ENCODE peak calls at places on chromosomes 5 and 9, in four cellular contexts. Y is psoas muscle; O is CD8-positive, alpha-beta T cell; H is mammary epithelial cell. U is an unnamed sample.

GRCh38 chr9:136952876-136953770 is 1.1 kb downstream of the LCN12 start:
- DNase-seq in H (no peak), Y (peak; percentile 4), O (no peak), U (no peak)

GRCh38 chr9:96107436-96107835 is 194.5 kb downstream of the HSD17B3 start:
- DNase-seq in Y (no peak), O (no peak), H (no peak), U (no peak)

GRCh38 chr5:142298789-142299188 is 26.0 kb downstream of the SPRY4 start:
- DNase-seq in H (no peak), Y (no peak), O (no peak), U (no peak)

GRCh38 chr9:114098021-114098659 is 952 bp downstream of the KIF12 start:
- DNase-seq in H (peak; percentile 28), O (no peak), Y (no peak), U (no peak)

GRCh38 chr5:59367791-59368394 is 525.6 kb downstream of the PDE4D start:
- DNase-seq in H (peak; percentile 44), Y (peak; percentile 35), O (peak; percentile 38), U (peak; percentile 23)

GRCh38 chr5:176134529-176135223 is 103.5 kb upstream of the SIMC1 start:
- DNase-seq in Y (no peak), O (no peak), H (no peak), U (no peak)

GRCh38 chr5:98339141-98339848 is 434.2 kb upstream of the RGMB start:
- DNase-seq in O (no peak), Y (no peak), H (no peak), U (no peak)

GRCh38 chr9:108655818-108656217 is 200.0 kb downstream of the ACTL7B start:
- DNase-seq in H (no peak), O (no peak), Y (no peak), U (no peak)

GRCh38 chr9:127397722-127398647 is 1.0 kb downstream of the SLC2A8 start:
- DNase-seq in Y (peak; percentile 57), H (peak; percentile 11), O (peak; percentile 43), U (no peak)

GRCh38 chr5:149559712-149560111 is 8.5 kb upstream of the CSNK1A1 start:
- DNase-seq in O (no peak), H (no peak), Y (no peak), U (peak; percentile 58)

GRCh38 chr9:72133365-72134035 is 15.7 kb upstream of the GDA start:
- DNase-seq in O (no peak), Y (no peak), H (no peak), U (no peak)

GRCh38 chr9:98192503-98193335 is at the start of gene CORO2A:
- DNase-seq in Y (peak; percentile 65), H (peak; percentile 83), O (peak; percentile 73), U (no peak)

GRCh38 chr5:134025786-134026185 is 21.0 kb upstream of the VDAC1 start:
- DNase-seq in O (no peak), H (no peak), Y (no peak), U (no peak)

GRCh38 chr9:69999331-69999730 is 44.3 kb upstream of the MAMDC2 start:
- DNase-seq in Y (peak; percentile 15), O (no peak), H (no peak), U (no peak)

GRCh38 chr9:113508111-113508749 is 44.7 kb downstream of the RGS3 start:
- DNase-seq in H (no peak), Y (no peak), O (no peak), U (no peak)

GRCh38 chr9:114681594-114682332 is at the start of gene TEX48:
- DNase-seq in O (peak; percentile 75), Y (peak; percentile 21), H (peak; percentile 73), U (no peak)

GRCh38 chr5:87074934-87075541 is 192.6 kb upstream of the RASA1 start:
- DNase-seq in Y (no peak), H (peak; percentile 31), O (peak; percentile 5), U (no peak)

DNA sequence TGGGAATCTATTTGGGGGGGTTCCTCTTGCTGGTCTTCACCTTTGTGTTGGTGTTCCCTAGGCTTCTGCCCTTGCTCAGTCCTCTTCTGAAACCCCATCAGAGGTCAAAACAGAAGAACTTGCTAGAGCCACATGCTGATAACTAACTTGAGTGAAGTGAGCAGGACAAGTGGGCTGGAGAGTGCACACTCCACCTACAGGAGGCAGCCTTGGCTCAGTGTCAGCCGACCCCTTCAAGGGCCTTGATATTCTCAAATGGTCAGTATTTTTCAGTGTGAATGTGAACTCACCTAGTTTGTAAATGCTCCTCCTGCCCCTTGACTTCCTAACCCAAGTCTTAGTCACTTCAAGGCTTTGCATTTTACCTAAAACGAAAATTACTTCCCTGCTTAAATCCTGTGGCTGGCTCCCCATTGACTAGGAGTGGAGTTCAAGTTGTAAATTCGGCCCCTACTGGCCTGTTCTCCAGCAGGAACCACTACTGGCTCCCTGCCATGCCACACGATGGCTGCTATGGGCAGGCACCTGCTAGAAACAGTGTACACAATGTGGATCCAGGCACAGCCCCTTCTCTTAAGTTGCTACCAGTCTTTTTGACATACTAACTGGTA is 3.6 kb upstream of the SLC1A3 start:
- DNase-seq in O (no peak), Y (no peak), H (no peak), U (no peak)
- TF ChIP-seq CTCF in O (no peak), Y (no peak), H (no peak), U (no peak)

DNA sequence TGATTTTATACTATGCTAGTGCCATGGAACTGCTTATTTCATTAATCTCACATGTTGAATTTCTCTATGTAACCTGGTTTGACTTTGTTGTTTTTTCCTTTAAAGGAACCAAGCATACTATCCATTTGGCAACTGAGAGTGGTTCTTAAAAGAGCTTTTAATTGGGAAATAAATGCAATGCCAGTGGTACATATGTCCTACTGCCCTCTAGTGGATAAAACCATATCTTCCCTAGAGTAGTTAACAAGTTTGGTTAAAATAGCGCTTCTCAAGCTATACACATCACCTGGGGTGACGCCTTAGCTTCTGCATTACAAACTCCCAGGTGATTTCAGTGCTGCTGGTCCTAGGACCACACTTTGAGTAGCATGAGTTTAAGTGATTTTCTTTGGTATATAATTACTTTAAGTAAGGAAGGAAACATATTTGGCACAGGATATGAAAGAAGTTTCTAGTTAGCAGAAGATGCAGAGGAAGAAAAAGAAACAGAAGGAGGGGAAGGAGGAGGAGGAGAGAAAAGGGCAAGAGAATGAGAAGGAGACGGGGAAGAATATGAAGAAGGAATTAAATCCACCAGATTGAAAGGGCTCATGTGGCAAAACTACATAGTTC is 56.8 kb downstream of the FGF10 start:
- DNase-seq in Y (no peak), O (no peak), H (peak; percentile 32), U (peak; percentile 2)
- TF ChIP-seq CTCF in Y (peak; percentile 52), O (no peak), H (peak; percentile 65), U (peak; percentile 27)

DNA sequence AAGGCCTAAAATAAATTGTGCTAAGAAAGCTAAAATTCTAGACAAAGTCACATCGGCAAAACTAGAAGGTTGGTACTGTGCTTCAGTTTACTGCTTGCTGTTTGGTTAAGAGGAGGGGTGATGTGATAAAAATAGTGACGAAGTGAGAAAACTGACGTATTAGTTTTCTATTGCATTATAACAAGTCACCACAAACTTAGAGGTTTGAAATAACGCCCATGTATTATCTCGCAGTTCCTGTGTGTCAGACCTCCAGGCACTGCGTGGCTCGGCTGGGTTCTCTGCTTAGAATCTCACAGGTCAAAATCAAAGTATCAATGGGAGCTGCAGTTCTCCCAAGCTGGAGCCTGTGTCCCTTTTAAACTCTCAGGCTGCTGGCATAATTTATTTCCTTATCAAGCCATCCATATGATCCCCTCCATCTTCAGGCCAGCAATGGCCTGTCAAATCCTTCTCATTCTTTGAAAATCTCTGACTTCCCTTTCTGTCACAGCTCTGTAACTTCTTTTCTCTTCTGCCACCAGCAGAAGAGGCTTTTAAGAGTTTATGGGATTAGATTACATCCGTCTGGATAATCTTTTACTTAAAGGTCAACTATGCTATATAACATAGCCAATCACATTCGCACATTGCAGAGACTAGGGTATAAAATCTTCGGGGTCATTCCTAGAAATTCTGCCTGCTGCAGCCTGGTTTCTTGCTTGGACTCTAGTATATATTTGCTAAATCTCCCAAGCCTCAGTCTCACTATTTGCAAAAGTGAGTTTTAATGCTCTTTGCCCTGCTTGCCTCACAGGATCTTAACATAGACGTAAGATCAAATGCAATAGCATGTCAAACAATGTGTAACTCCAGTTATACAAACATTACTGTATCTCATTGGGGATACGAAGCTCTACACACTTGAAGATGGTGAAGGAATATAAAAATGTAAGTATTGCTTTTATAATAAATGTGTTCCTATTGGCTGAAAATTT is 104.1 kb upstream of the CDKN2B start:
- DNase-seq in O (no peak), H (no peak), Y (no peak), U (no peak)
- TF ChIP-seq CTCF in O (no peak), H (no peak), Y (no peak), U (no peak)

DNA sequence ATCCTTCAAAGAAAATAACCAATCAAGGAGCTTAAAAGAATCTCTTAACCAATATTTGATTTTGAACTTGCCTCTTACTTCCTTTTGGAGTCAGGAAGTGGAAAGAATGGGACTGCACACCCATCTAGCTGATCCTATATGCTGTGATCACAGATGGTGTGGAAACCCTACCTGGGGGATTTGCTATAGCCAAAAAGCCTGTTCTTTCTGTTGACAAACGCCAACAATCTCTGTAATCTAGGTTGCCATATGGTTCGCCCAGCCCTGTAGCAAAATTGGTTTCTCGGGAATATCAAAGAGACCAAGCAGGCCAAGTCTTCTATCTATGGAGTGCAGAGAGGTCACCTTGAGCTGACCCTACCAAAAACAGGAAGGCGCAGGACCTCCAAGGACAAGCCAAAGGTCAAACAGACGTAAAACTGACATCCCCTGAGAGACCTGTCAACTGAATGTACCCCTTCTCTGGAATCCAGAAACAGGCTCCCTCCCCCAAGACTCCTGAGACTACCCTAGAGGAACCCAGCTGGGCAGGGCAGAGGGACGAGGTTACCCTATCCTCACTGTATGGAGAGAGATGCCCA is 19.4 kb downstream of the NRG2 start:
- DNase-seq in H (no peak), O (no peak), Y (no peak), U (no peak)
- TF ChIP-seq CTCF in H (no peak), O (no peak), Y (no peak), U (no peak)

GRCh38 chr5:164475339-164475977 is 970.0 kb downstream of the MAT2B start:
- DNase-seq in Y (no peak), O (no peak), H (peak; percentile 3), U (no peak)
- TF ChIP-seq CTCF in Y (no peak), O (no peak), H (peak; percentile 70), U (peak; percentile 52)

DNA sequence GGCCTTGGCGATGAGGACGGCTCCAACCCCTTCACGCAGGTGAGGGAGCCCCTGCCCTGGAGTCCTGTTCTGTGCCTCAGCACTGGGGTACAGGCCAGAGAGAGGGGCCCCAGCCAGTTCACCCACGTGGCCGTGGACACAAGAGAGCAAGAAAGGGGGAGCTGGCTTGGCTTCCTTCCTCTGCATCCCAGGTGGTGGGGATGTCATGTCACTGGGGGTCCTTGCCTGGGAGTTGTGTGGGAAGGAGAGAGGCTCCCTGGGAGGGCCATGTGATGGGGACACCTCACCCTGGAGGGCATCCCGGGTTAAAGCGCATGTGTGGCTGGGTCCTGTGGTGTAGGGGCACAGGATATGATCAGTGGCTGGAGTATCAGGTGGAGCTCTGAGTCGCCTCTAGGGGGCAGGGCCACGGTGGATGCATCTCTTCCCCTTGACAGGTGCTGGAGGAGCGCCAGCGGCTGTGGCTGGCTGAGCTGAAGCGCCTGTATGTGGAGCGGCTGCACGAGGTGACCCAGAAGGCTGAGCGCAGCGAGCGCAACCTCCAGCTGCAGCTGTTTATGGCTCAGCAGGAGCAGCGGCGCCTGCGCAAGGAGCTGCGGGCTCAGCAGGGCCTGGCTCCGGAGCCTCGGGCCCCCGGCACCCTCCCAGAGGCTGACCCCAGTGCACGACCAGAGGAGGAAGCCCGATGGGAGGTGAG is 7.5 kb downstream of the N4BP3 start:
- DNase-seq in O (peak; percentile 87), H (no peak), Y (peak; percentile 90), U (no peak)
- TF ChIP-seq CTCF in O (peak; percentile 73), H (peak; percentile 48), Y (peak; percentile 56), U (peak; percentile 39)

U was measured in AG04449.